ENCODE peak calls at places on chromosomes 13 and 19, in nine cellular contexts. J is transverse colon, U is stomach, F is suprapubic skin, P is sigmoid colon, M is esophagus muscularis mucosa, V is K562, Q is SK-N-SH, Y is H1. A is an unnamed sample.

GRCh38 chr13:76538004-76538403 is 348.2 kb downstream of the KCTD12 start:
- DNase-seq in Q (no peak), M (no peak), V (no peak), F (no peak), Y (no peak), P (no peak), J (no peak), U (no peak), A (no peak)

GRCh38 chr13:87537946-87538345 is 133.2 kb upstream of the SLITRK5 start:
- DNase-seq in Y (no peak), F (no peak), U (no peak), V (no peak), Q (no peak), J (no peak), M (no peak), P (no peak), A (no peak)

GRCh38 chr19:13091400-13092161 is 11.1 kb downstream of the LYL1 start:
- DNase-seq in J (no peak), P (peak), Y (no peak), F (no peak), V (no peak), Q (peak), U (no peak), M (no peak), A (no peak)

GRCh38 chr13:24742294-24742693 is 21.7 kb upstream of the RNF17 start:
- DNase-seq in Y (no peak), J (no peak), V (no peak), U (no peak), F (no peak), Q (no peak), M (no peak), P (no peak), A (no peak)

GRCh38 chr13:114151031-114151430 is 18.6 kb upstream of the RASA3 start:
- DNase-seq in U (no peak), Y (no peak), J (no peak), M (no peak), Q (peak), F (no peak), P (no peak), V (no peak), A (no peak)

GRCh38 chr13:111900390-111901180 is 166.4 kb upstream of the SOX1 start:
- DNase-seq in Y (no peak), F (no peak), Q (no peak), V (no peak), U (no peak), J (no peak), M (peak), P (peak), A (no peak)

GRCh38 chr13:30027569-30028455 is 177.4 kb upstream of the UBL3 start:
- DNase-seq in U (no peak), Y (no peak), Q (no peak), P (no peak), V (no peak), M (no peak), F (no peak), J (no peak), A (no peak)

GRCh38 chr19:33430674-33431277 is 57.3 kb downstream of the CEBPG start:
- DNase-seq in P (peak), V (peak), J (peak), Y (peak), M (no peak), F (no peak), Q (peak), U (peak), A (peak)

GRCh38 chr13:48123827-48124226 is 28.9 kb upstream of the MED4 start:
- DNase-seq in J (peak), V (no peak), U (no peak), M (no peak), Q (no peak), F (no peak), Y (no peak), P (no peak), A (peak)

GRCh38 chr19:58546131-58546530 is 2.3 kb downstream of the TRIM28 start:
- DNase-seq in V (no peak), Q (no peak), P (no peak), Y (no peak), J (no peak), M (no peak), U (no peak), F (no peak), A (no peak)

GRCh38 chr19:919157-920050 is 2.3 kb downstream of the KISS1R start:
- DNase-seq in Q (no peak), V (no peak), F (no peak), J (no peak), M (no peak), P (no peak), Y (no peak), U (no peak), A (peak)

GRCh38 chr19:7534531-7534980 is 961 bp upstream of the PNPLA6 start:
- DNase-seq in Q (peak), F (no peak), M (peak), J (peak), P (peak), U (peak), V (peak), Y (peak), A (no peak)

GRCh38 chr13:40236566-40237168 is 429.8 kb downstream of the FOXO1 start:
- DNase-seq in U (no peak), M (no peak), Q (no peak), V (no peak), J (no peak), Y (no peak), P (peak), F (peak), A (no peak)

GRCh38 chr19:10653482-10653731 is 739 bp upstream of the ILF3 start:
- DNase-seq in J (no peak), F (no peak), Q (no peak), U (no peak), P (no peak), Y (no peak), M (no peak), V (no peak), A (no peak)

GRCh38 chr13:107117327-107118012 is 549.5 kb upstream of the ARGLU1 start:
- DNase-seq in Y (no peak), Q (no peak), M (no peak), V (no peak), U (no peak), F (no peak), J (no peak), P (no peak), A (no peak)

GRCh38 chr19:1132625-1133383 is 29.0 kb downstream of the GPX4 start:
- DNase-seq in P (no peak), J (peak), V (no peak), U (no peak), F (no peak), M (no peak), Y (no peak), Q (no peak), A (peak)

GRCh38 chr13:36998624-36999041 is 507 bp downstream of the ALG5 start:
- DNase-seq in M (no peak), Y (no peak), V (peak), F (peak), U (no peak), J (peak), P (no peak), Q (peak), A (peak)

GRCh38 chr13:72043361-72043760 is 176.4 kb upstream of the DACH1 start:
- DNase-seq in Q (no peak), Y (no peak), V (no peak), U (no peak), M (no peak), P (no peak), F (no peak), J (no peak), A (no peak)

GRCh38 chr19:36043952-36044351 is 10.1 kb downstream of the THAP8 start:
- DNase-seq in Y (no peak), V (no peak), J (no peak), P (no peak), M (no peak), U (no peak), F (no peak), Q (no peak), A (no peak)

GRCh38 chr19:7196721-7197168 is 97.5 kb downstream of the INSR start:
- DNase-seq in J (no peak), Y (no peak), U (no peak), Q (no peak), F (no peak), V (no peak), P (peak), M (no peak), A (no peak)

GRCh38 chr19:35171730-35172129 is 17.2 kb downstream of the FXYD5 start:
- DNase-seq in J (no peak), Y (no peak), U (no peak), V (no peak), P (peak), M (no peak), F (no peak), Q (no peak), A (no peak)

GRCh38 chr19:29812080-29812880 is 489 bp downstream of the CCNE1 start:
- DNase-seq in Y (no peak), M (no peak), F (peak), Q (peak), U (peak), P (no peak), J (peak), V (peak), A (peak)

GRCh38 chr13:49635599-49636433 is 7.5 kb downstream of the ARL11 start:
- DNase-seq in M (no peak), J (no peak), P (no peak), U (peak), Q (no peak), Y (peak), V (no peak), F (no peak), A (no peak)

GRCh38 chr19:10431254-10431942 is 11.1 kb downstream of the PDE4A start:
- DNase-seq in Y (no peak), U (peak), V (peak), M (no peak), P (peak), F (no peak), Q (peak), J (peak), A (no peak)

GRCh38 chr13:76812206-76812882 is 73.9 kb downstream of the KCTD12 start:
- DNase-seq in V (no peak), J (no peak), Q (peak), P (peak), F (peak), Y (no peak), U (no peak), M (no peak), A (no peak)

GRCh38 chr19:49658139-49658517 is 7.5 kb downstream of the IRF3 start:
- DNase-seq in P (no peak), Q (no peak), M (no peak), U (no peak), V (no peak), J (no peak), F (no peak), Y (no peak), A (no peak)

GRCh38 chr19:46015080-46015960 is 7.5 kb downstream of the PGLYRP1 start:
- DNase-seq in Q (peak), V (peak), U (peak), Y (peak), F (peak), M (no peak), P (no peak), J (peak), A (peak)

GRCh38 chr19:19463348-19464117 is 51.8 kb downstream of the TSSK6 start:
- DNase-seq in M (no peak), Q (no peak), V (no peak), P (peak), F (peak), J (no peak), U (no peak), Y (no peak), A (no peak)

GRCh38 chr19:19460258-19460731 is 54.8 kb downstream of the GATAD2A start:
- DNase-seq in J (no peak), Y (no peak), F (no peak), U (no peak), Q (no peak), V (no peak), P (no peak), M (no peak), A (no peak)

GRCh38 chr19:19460761-19461265 is 54.5 kb downstream of the TSSK6 start:
- DNase-seq in F (peak), M (peak), V (no peak), J (peak), Y (no peak), P (peak), U (peak), Q (peak), A (peak)

GRCh38 chr19:19461306-19461670 is 54.1 kb downstream of the TSSK6 start:
- DNase-seq in U (no peak), V (no peak), Q (no peak), Y (no peak), P (no peak), J (no peak), M (no peak), F (no peak), A (no peak)

DNA sequence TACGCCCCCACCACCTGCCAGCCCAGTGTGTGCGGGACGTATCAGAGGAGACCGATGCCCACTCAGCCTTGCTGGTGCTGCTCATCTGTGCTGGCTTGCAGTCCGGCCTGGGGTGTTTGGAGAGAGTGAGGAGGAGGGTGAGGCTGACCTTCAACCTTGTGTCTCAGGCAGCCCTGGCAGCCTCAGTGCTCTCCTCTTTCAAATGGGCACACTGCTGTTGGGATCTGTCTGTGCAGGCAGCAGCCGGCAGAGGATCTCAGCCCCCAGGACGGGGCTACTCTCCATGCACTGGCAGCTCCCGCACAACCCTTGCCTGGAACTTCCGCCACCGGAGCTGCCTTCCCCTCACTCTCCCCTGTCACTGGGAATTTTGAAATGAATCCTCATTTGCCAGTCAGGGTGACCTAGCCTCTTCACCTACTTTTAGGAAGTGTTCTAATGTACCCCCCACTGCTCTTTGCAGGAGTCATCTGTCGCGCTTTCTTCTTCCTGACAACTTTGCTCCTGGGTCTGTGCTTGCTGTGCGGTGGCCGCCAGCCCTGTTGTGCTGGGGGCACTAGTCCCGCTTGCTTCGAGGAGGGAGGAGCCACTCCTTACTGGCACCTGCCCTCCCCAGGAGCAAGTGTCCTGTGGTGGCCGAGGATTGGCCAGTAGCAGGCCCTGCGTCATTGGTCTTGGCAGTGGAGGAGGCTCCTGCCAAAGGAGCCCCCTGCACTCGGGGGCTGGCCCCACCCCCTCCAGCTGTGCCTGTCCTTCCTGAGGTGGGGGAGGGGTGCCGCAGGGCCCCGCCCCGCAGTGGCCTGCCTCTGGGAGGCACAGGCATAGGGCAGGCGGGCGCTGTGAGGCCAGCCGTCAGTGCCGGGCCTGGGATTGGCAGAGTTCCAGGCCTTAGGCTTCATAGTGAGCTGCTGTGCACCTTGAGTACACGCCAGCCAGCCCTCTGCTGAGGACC is 53.4 kb downstream of the TSSK6 start:
- DNase-seq in F (no peak), U (peak), Q (peak), P (peak), V (peak), M (no peak), J (peak), Y (peak), A (peak)
- TF ChIP-seq EP300 in F (no peak), U (no peak), Q (no peak), P (no peak), V (no peak), M (no peak), J (no peak), Y (peak), A (no peak)

GRCh38 chr19:55980415-55980814 is 6.2 kb upstream of the NLRP5 start:
- DNase-seq in V (no peak), P (no peak), M (no peak), Q (no peak), J (no peak), F (no peak), Y (no peak), U (no peak), A (no peak)
- H3K4me3 ChIP-seq in V (no peak), P (no peak), M (no peak), Q (no peak), J (no peak), F (no peak), Y (no peak), U (no peak), A (no peak)

DNA sequence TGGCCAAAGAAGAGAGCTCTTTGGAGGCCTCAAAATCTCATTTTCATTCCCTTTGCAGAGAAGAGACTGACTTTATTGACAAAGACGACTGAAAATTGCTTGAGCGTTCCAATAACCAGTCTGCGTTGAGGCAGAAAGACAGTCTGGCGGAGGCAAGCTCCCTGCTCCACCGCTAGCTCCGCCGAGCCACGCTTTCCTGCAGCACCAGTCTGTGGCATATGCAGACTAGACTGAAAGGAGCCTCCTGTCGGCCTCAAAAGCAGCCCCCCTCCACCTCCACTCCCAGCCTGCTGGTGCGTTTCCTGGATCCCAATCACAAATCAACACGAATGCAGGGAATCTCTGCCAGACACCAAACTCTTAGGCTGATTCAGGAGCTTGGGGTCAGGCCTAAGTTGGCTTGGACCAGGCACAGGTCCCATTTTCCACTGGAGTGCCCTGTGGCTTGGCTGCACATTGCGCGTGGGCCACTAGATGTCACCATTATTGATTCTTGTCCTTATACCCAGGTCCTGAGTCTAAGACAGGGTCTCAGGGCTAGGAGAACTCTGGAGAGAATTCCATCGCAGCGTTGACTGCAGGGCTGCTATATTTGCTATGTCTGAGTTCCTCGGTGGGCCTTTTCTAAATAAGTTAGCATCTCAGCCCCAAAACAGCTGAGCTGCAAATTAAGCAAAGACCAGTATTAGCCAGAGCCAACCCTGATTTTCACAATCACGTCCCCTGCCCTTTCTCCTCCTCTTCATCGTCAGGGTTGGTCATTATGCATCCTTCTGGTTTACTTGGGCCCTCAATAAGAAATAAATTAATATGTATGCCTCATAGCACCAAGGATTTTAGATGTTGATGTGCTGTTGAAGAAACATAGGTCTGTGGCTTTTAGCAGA is 5.2 kb upstream of the ZNF507 start:
- DNase-seq in Q (peak), J (peak), F (no peak), P (peak), U (peak), V (peak), Y (no peak), M (no peak), A (peak)
- TF ChIP-seq POLR2AphosphoS5 in Q (no peak), J (no peak), F (no peak), P (no peak), U (no peak), V (no peak), Y (no peak), M (no peak), A (no peak)

DNA sequence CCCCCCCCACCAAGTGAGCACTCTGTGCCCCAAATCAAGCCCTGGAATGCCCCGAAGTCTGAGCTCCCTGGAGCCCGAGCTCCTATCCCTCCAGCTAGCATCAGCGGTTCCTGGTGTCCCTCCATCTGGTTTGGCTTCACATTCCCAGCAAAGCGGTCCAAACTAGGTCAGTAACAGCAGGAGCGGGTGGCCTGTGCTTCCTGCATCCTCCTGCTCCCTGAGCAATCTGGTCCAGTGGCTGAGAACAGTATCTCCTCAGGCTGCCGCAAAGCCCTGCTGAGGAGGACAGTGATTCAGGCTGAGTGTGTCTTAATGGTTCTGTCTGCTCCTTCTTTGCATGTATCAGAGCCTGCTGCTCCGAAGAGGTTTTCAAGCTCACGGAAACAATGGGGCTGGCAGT is 25.9 kb downstream of the RASL11A start:
- DNase-seq in Q (no peak), P (no peak), J (no peak), M (no peak), Y (no peak), U (no peak), V (no peak), F (no peak), A (no peak)
- TF ChIP-seq EP300 in Q (no peak), P (no peak), J (no peak), M (no peak), Y (no peak), U (no peak), V (no peak), F (no peak), A (no peak)

GRCh38 chr19:42424345-42424707 is 2.9 kb downstream of the LIPE start:
- DNase-seq in P (no peak), V (no peak), M (no peak), F (no peak), Y (no peak), U (no peak), Q (no peak), J (no peak), A (no peak)
- H3K4me3 ChIP-seq in P (peak), V (no peak), M (peak), F (peak), Y (peak), U (peak), Q (no peak), J (peak), A (peak)

GRCh38 chr19:43820861-43821215 is 6.3 kb upstream of the ZNF283 start:
- DNase-seq in V (no peak), P (no peak), M (no peak), F (no peak), U (no peak), Y (no peak), J (no peak), Q (no peak), A (no peak)
- TF ChIP-seq POLR2AphosphoS5 in V (no peak), P (no peak), M (no peak), F (no peak), U (no peak), Y (no peak), J (no peak), Q (no peak), A (no peak)

GRCh38 chr13:33105387-33106005 is 89.3 kb downstream of the KL start:
- DNase-seq in V (no peak), F (no peak), U (no peak), P (no peak), Y (no peak), J (no peak), Q (no peak), M (peak), A (no peak)
- TF ChIP-seq EP300 in V (no peak), F (no peak), U (no peak), P (no peak), Y (no peak), J (no peak), Q (no peak), M (no peak), A (no peak)

GRCh38 chr13:110563463-110563774 is 1.9 kb upstream of the RAB20 start:
- DNase-seq in J (no peak), V (no peak), F (no peak), P (no peak), M (no peak), U (no peak), Q (no peak), Y (no peak), A (no peak)
- H3K4me3 ChIP-seq in J (peak), V (no peak), F (no peak), P (no peak), M (no peak), U (peak), Q (no peak), Y (no peak), A (no peak)

GRCh38 chr19:48330012-48330681 is 4.8 kb downstream of the EMP3 start:
- DNase-seq in V (no peak), Q (peak), Y (no peak), M (no peak), U (peak), P (peak), F (peak), J (peak), A (peak)
- TF ChIP-seq POLR2AphosphoS5 in V (no peak), Q (peak), Y (peak), M (peak), U (peak), P (peak), F (peak), J (peak), A (peak)

A was measured in upper lobe of left lung.